ENCODE peak calls at places on chromosomes 11 and 22, in nine cellular contexts. A is ureter; S is RWPE1; Q is HT1080; J is fibroblast of pulmonary artery; G is DMS153; X is EH; L is activated T-helper 1 cell treated with anti-CD3 and anti-CD28 coated beads, Interleukin-12 subunit alpha, Interleukin-12 subunit beta, Interleukin-2, Interleukin-4 antibody, amounts not matched to agents 30 ng/mL and 10 ng/mL and 1 ng/mL, durations not matched to agents 14 hours and 24 hours and 36 hours; U is astrocyte of the spinal cord. Z is an unnamed sample.

GRCh38 chr22:26651840-26652239 is 5.5 kb upstream of the MIAT start:
- DNase-seq in A (no peak), S (no peak), Q (no peak), J (no peak), G (no peak), X (no peak), L (no peak), U (no peak), Z (no peak)

GRCh38 chr11:46278387-46279173 is 1.1 kb downstream of the CREB3L1 start:
- DNase-seq in A (peak; percentile 76), S (no peak), Q (peak; percentile 55), J (peak; percentile 60), G (no peak), X (peak; percentile 78), L (no peak), U (peak; percentile 64), Z (no peak)

GRCh38 chr11:119065369-119065768 is 2.2 kb upstream of the VPS11 start:
- DNase-seq in A (no peak), S (no peak), Q (peak; percentile 29), J (peak; percentile 54), G (no peak), X (peak; percentile 53), L (peak; percentile 38), U (peak; percentile 35), Z (no peak)

GRCh38 chr11:7511405-7511804 is 2.4 kb upstream of the PPFIBP2 start:
- DNase-seq in A (peak; percentile 63), S (no peak), Q (no peak), J (no peak), G (peak; percentile 84), X (no peak), L (no peak), U (no peak), Z (no peak)

GRCh38 chr22:31841029-31841827 is 87.4 kb downstream of the DEPDC5 start:
- DNase-seq in A (no peak), S (no peak), Q (no peak), J (no peak), G (no peak), X (no peak), L (no peak), U (peak; percentile 44), Z (no peak)

GRCh38 chr11:105456950-105457349 is 152.9 kb upstream of the GRIA4 start:
- DNase-seq in A (no peak), S (no peak), Q (peak; percentile 8), J (no peak), G (no peak), X (peak; percentile 4), L (no peak), U (no peak), Z (no peak)

GRCh38 chr11:87120937-87121336 is 83.2 kb downstream of the TMEM135 start:
- DNase-seq in A (no peak), S (no peak), Q (no peak), J (no peak), G (no peak), X (no peak), L (no peak), U (no peak), Z (no peak)

GRCh38 chr11:1019321-1019910 is 17.1 kb downstream of the MUC6 start:
- DNase-seq in A (no peak), S (no peak), Q (no peak), J (no peak), G (no peak), X (no peak), L (no peak), U (no peak), Z (no peak)

GRCh38 chr11:13376838-13377237 is 86.2 kb downstream of the BTBD10 start:
- DNase-seq in A (no peak), S (no peak), Q (no peak), J (no peak), G (no peak), X (no peak), L (no peak), U (no peak), Z (no peak)

GRCh38 chr11:43289368-43289767 is 22.4 kb upstream of the API5 start:
- DNase-seq in A (no peak), S (no peak), Q (no peak), J (no peak), G (no peak), X (no peak), L (no peak), U (no peak), Z (no peak)

GRCh38 chr22:49609207-49609876 is 218.3 kb downstream of the BRD1 start:
- DNase-seq in A (no peak), S (no peak), Q (no peak), J (no peak), G (no peak), X (no peak), L (no peak), U (no peak), Z (no peak)

GRCh38 chr11:117515892-117516291 is 188.2 kb downstream of the CEP164 start:
- DNase-seq in A (no peak), S (no peak), Q (no peak), J (no peak), G (no peak), X (no peak), L (no peak), U (no peak), Z (no peak)

GRCh38 chr11:24171869-24172268 is 325.0 kb upstream of the LUZP2 start:
- DNase-seq in A (no peak), S (no peak), Q (no peak), J (no peak), G (no peak), X (no peak), L (no peak), U (no peak), Z (no peak)

GRCh38 chr22:45468872-45469572 is 33.7 kb upstream of the FBLN1 start:
- DNase-seq in A (no peak), S (peak; percentile 62), Q (peak; percentile 68), J (peak; percentile 19), G (no peak), X (peak; percentile 85), L (no peak), U (peak; percentile 70), Z (no peak)

GRCh38 chr11:68314203-68314885 is 2.0 kb downstream of the LRP5 start:
- DNase-seq in A (no peak), S (no peak), Q (no peak), J (no peak), G (peak; percentile 9), X (peak; percentile 19), L (no peak), U (peak; percentile 38), Z (no peak)

GRCh38 chr22:36958366-36958765 is 44.9 kb downstream of the CSF2RB start:
- DNase-seq in A (no peak), S (no peak), Q (no peak), J (no peak), G (no peak), X (no peak), L (no peak), U (no peak), Z (no peak)

GRCh38 chr11:16494918-16495691 is 138.8 kb upstream of the SOX6 start:
- DNase-seq in A (no peak), S (no peak), Q (no peak), J (no peak), G (no peak), X (no peak), L (no peak), U (no peak), Z (no peak)

GRCh38 chr11:1839924-1840779 is 1.4 kb downstream of the TNNI2 start:
- DNase-seq in A (no peak), S (no peak), Q (no peak), J (no peak), G (no peak), X (no peak), L (no peak), U (no peak), Z (no peak)

GRCh38 chr11:44005956-44006355 is 41.8 kb upstream of the ACCSL start:
- DNase-seq in A (peak; percentile 29), S (no peak), Q (no peak), J (no peak), G (no peak), X (no peak), L (no peak), U (no peak), Z (peak; percentile 82)

GRCh38 chr11:57182896-57183295 is 1.1 kb downstream of the LRRC55 start:
- DNase-seq in A (no peak), S (no peak), Q (no peak), J (no peak), G (no peak), X (no peak), L (no peak), U (no peak), Z (no peak)

GRCh38 chr11:44030276-44030932 is 17.4 kb upstream of the ACCSL start:
- DNase-seq in A (peak; percentile 55), S (no peak), Q (no peak), J (peak; percentile 96), G (no peak), X (peak; percentile 27), L (no peak), U (peak; percentile 10), Z (peak; percentile 70)

GRCh38 chr11:69674267-69674885 is 777 bp downstream of the LTO1 start:
- DNase-seq in A (no peak), S (peak; percentile 52), Q (peak; percentile 44), J (peak; percentile 77), G (no peak), X (peak; percentile 84), L (no peak), U (peak; percentile 75), Z (no peak)

GRCh38 chr22:48693377-48694135 is 1134.1 kb downstream of the BRD1 start:
- DNase-seq in A (no peak), S (no peak), Q (no peak), J (no peak), G (no peak), X (no peak), L (no peak), U (no peak), Z (no peak)

GRCh38 chr22:50705219-50705691 is 32.6 kb downstream of the SHANK3 start:
- DNase-seq in A (no peak), S (no peak), Q (no peak), J (peak; percentile 72), G (peak; percentile 79), X (no peak), L (no peak), U (peak; percentile 81), Z (no peak)

GRCh38 chr11:68855205-68855978 is 13.7 kb upstream of the CPT1A start:
- DNase-seq in A (no peak), S (no peak), Q (no peak), J (peak; percentile 63), G (no peak), X (peak; percentile 51), L (no peak), U (peak; percentile 38), Z (no peak)

GRCh38 chr11:78419327-78419726 is 1.7 kb upstream of the GAB2 start:
- DNase-seq in A (peak; percentile 59), S (peak; percentile 41), Q (peak; percentile 60), J (peak; percentile 99), G (no peak), X (peak; percentile 93), L (no peak), U (peak; percentile 92), Z (no peak)

GRCh38 chr22:39592104-39593060 is 21.8 kb downstream of the CACNA1I start:
- DNase-seq in A (peak; percentile 60), S (peak; percentile 52), Q (peak; percentile 78), J (peak; percentile 69), G (no peak), X (peak; percentile 88), L (no peak), U (peak; percentile 77), Z (no peak)

GRCh38 chr22:31922593-31922992 is 21.7 kb upstream of the YWHAH start:
- DNase-seq in A (no peak), S (no peak), Q (no peak), J (no peak), G (no peak), X (no peak), L (no peak), U (no peak), Z (no peak)

GRCh38 chr11:15059132-15059531 is 14.3 kb upstream of the CALCB start:
- DNase-seq in A (no peak), S (no peak), Q (peak; percentile 22), J (no peak), G (no peak), X (no peak), L (no peak), U (no peak), Z (no peak)

GRCh38 chr11:126929186-126930085 is 71.1 kb downstream of the KIRREL3 start:
- DNase-seq in A (no peak), S (no peak), Q (peak; percentile 55), J (peak; percentile 27), G (peak; percentile 17), X (peak; percentile 76), L (no peak), U (peak; percentile 84), Z (no peak)

GRCh38 chr11:122717264-122717867 is 61.8 kb downstream of the UBASH3B start:
- DNase-seq in A (no peak), S (no peak), Q (no peak), J (no peak), G (no peak), X (no peak), L (peak; percentile 12), U (no peak), Z (no peak)